ENCODE peak calls at places on chromosome 9, in nine cellular contexts. One of them, this sample, is unnamed.
A peak's percentile ranks its signal among the peaks of the same experiment; 100 is the strongest.

GRCh38 chr9:79382468-79382867 is 189.3 kb upstream of the TLE4 start:
- DNase-seq in heart left ventricle: no peak
- DNase-seq in cardiac fibroblast: no peak
- DNase-seq in mucosa of descending colon: no peak
- DNase-seq in GM12865: no peak
- DNase-seq in OCI-LY7: no peak
- DNase-seq in ovary: no peak
- DNase-seq in CD4-positive, alpha-beta memory T cell: no peak
- DNase-seq in neural progenitor cell: no peak
- DNase-seq in this sample: peak; percentile 14

GRCh38 chr9:133402689-133403088 is 15.1 kb downstream of the REXO4 start:
- DNase-seq in heart left ventricle: peak; percentile 23
- DNase-seq in cardiac fibroblast: no peak
- DNase-seq in mucosa of descending colon: no peak
- DNase-seq in GM12865: no peak
- DNase-seq in OCI-LY7: no peak
- DNase-seq in ovary: no peak
- DNase-seq in CD4-positive, alpha-beta memory T cell: no peak
- DNase-seq in neural progenitor cell: no peak
- DNase-seq in this sample: no peak

GRCh38 chr9:137610944-137611343 is 5.5 kb downstream of the ARRDC1 start:
- DNase-seq in heart left ventricle: no peak
- DNase-seq in cardiac fibroblast: no peak
- DNase-seq in mucosa of descending colon: no peak
- DNase-seq in GM12865: no peak
- DNase-seq in OCI-LY7: no peak
- DNase-seq in ovary: no peak
- DNase-seq in CD4-positive, alpha-beta memory T cell: no peak
- DNase-seq in neural progenitor cell: no peak
- DNase-seq in this sample: no peak

GRCh38 chr9:81772144-81772543 is 82.8 kb upstream of the TLE1 start:
- DNase-seq in heart left ventricle: no peak
- DNase-seq in cardiac fibroblast: peak; percentile 13
- DNase-seq in mucosa of descending colon: no peak
- DNase-seq in GM12865: no peak
- DNase-seq in OCI-LY7: no peak
- DNase-seq in ovary: no peak
- DNase-seq in CD4-positive, alpha-beta memory T cell: no peak
- DNase-seq in neural progenitor cell: no peak
- DNase-seq in this sample: peak; percentile 43

GRCh38 chr9:137129089-137129455 is 9.9 kb upstream of the GRIN1 start:
- DNase-seq in heart left ventricle: peak; percentile 65
- DNase-seq in cardiac fibroblast: peak; percentile 34
- DNase-seq in mucosa of descending colon: peak; percentile 50
- DNase-seq in GM12865: peak; percentile 49
- DNase-seq in OCI-LY7: no peak
- DNase-seq in ovary: no peak
- DNase-seq in CD4-positive, alpha-beta memory T cell: peak; percentile 15
- DNase-seq in neural progenitor cell: peak; percentile 46
- DNase-seq in this sample: peak; percentile 33

GRCh38 chr9:131610231-131610761 is 65.0 kb downstream of the PRRT1B start:
- DNase-seq in heart left ventricle: peak; percentile 54
- DNase-seq in cardiac fibroblast: peak; percentile 95
- DNase-seq in mucosa of descending colon: no peak
- DNase-seq in GM12865: no peak
- DNase-seq in OCI-LY7: no peak
- DNase-seq in ovary: no peak
- DNase-seq in CD4-positive, alpha-beta memory T cell: no peak
- DNase-seq in neural progenitor cell: no peak
- DNase-seq in this sample: peak; percentile 97

GRCh38 chr9:7394007-7394774 is 405.4 kb downstream of the DMAC1 start:
- DNase-seq in heart left ventricle: no peak
- DNase-seq in cardiac fibroblast: no peak
- DNase-seq in mucosa of descending colon: no peak
- DNase-seq in GM12865: no peak
- DNase-seq in OCI-LY7: no peak
- DNase-seq in ovary: no peak
- DNase-seq in CD4-positive, alpha-beta memory T cell: no peak
- DNase-seq in neural progenitor cell: peak; percentile 67
- DNase-seq in this sample: no peak

GRCh38 chr9:33101104-33101951 is 24.9 kb upstream of the SMU1 start:
- DNase-seq in heart left ventricle: no peak
- DNase-seq in cardiac fibroblast: peak; percentile 66
- DNase-seq in mucosa of descending colon: no peak
- DNase-seq in GM12865: no peak
- DNase-seq in OCI-LY7: no peak
- DNase-seq in ovary: no peak
- DNase-seq in CD4-positive, alpha-beta memory T cell: no peak
- DNase-seq in neural progenitor cell: no peak
- DNase-seq in this sample: peak; percentile 97

GRCh38 chr9:133493845-133494540 is 15.1 kb upstream of the SLC2A6 start:
- DNase-seq in heart left ventricle: peak; percentile 27
- DNase-seq in cardiac fibroblast: no peak
- DNase-seq in mucosa of descending colon: no peak
- DNase-seq in GM12865: no peak
- DNase-seq in OCI-LY7: no peak
- DNase-seq in ovary: no peak
- DNase-seq in CD4-positive, alpha-beta memory T cell: no peak
- DNase-seq in neural progenitor cell: no peak
- DNase-seq in this sample: no peak

GRCh38 chr9:137313956-137314560 is 12.0 kb upstream of the NRARP start:
- DNase-seq in heart left ventricle: no peak
- DNase-seq in cardiac fibroblast: no peak
- DNase-seq in mucosa of descending colon: peak; percentile 37
- DNase-seq in GM12865: no peak
- DNase-seq in OCI-LY7: no peak
- DNase-seq in ovary: no peak
- DNase-seq in CD4-positive, alpha-beta memory T cell: no peak
- DNase-seq in neural progenitor cell: peak; percentile 2
- DNase-seq in this sample: no peak

GRCh38 chr9:112367465-112367864 is 12.4 kb upstream of the HSDL2 start:
- DNase-seq in heart left ventricle: no peak
- DNase-seq in cardiac fibroblast: no peak
- DNase-seq in mucosa of descending colon: no peak
- DNase-seq in GM12865: no peak
- DNase-seq in OCI-LY7: no peak
- DNase-seq in ovary: no peak
- DNase-seq in CD4-positive, alpha-beta memory T cell: no peak
- DNase-seq in neural progenitor cell: no peak
- DNase-seq in this sample: no peak

GRCh38 chr9:20941177-20941690 is 90.2 kb downstream of the HACD4 start:
- DNase-seq in heart left ventricle: no peak
- DNase-seq in cardiac fibroblast: peak; percentile 75
- DNase-seq in mucosa of descending colon: peak; percentile 31
- DNase-seq in GM12865: peak; percentile 83
- DNase-seq in OCI-LY7: peak; percentile 84
- DNase-seq in ovary: peak; percentile 47
- DNase-seq in CD4-positive, alpha-beta memory T cell: peak; percentile 61
- DNase-seq in neural progenitor cell: peak; percentile 94
- DNase-seq in this sample: peak; percentile 59

GRCh38 chr9:126534431-126535186 is 79.1 kb upstream of the LMX1B start:
- DNase-seq in heart left ventricle: no peak
- DNase-seq in cardiac fibroblast: no peak
- DNase-seq in mucosa of descending colon: no peak
- DNase-seq in GM12865: no peak
- DNase-seq in OCI-LY7: no peak
- DNase-seq in ovary: peak; percentile 3
- DNase-seq in CD4-positive, alpha-beta memory T cell: no peak
- DNase-seq in neural progenitor cell: peak; percentile 70
- DNase-seq in this sample: no peak

GRCh38 chr9:22683393-22684075 is 236.9 kb downstream of the DMRTA1 start:
- DNase-seq in heart left ventricle: no peak
- DNase-seq in cardiac fibroblast: peak; percentile 15
- DNase-seq in mucosa of descending colon: no peak
- DNase-seq in GM12865: no peak
- DNase-seq in OCI-LY7: peak; percentile 53
- DNase-seq in ovary: no peak
- DNase-seq in CD4-positive, alpha-beta memory T cell: no peak
- DNase-seq in neural progenitor cell: no peak
- DNase-seq in this sample: peak; percentile 69

GRCh38 chr9:76729980-76730737 is 34.1 kb upstream of the PCA3 start:
- DNase-seq in heart left ventricle: no peak
- DNase-seq in cardiac fibroblast: no peak
- DNase-seq in mucosa of descending colon: no peak
- DNase-seq in GM12865: no peak
- DNase-seq in OCI-LY7: no peak
- DNase-seq in ovary: no peak
- DNase-seq in CD4-positive, alpha-beta memory T cell: no peak
- DNase-seq in neural progenitor cell: no peak
- DNase-seq in this sample: no peak

GRCh38 chr9:25681270-25681669 is 3.0 kb upstream of the TUSC1 start:
- DNase-seq in heart left ventricle: no peak
- DNase-seq in cardiac fibroblast: peak; percentile 78
- DNase-seq in mucosa of descending colon: no peak
- DNase-seq in GM12865: no peak
- DNase-seq in OCI-LY7: no peak
- DNase-seq in ovary: no peak
- DNase-seq in CD4-positive, alpha-beta memory T cell: no peak
- DNase-seq in neural progenitor cell: no peak
- DNase-seq in this sample: peak; percentile 53

GRCh38 chr9:25678846-25679360 is 659 bp upstream of the TUSC1 start:
- DNase-seq in heart left ventricle: no peak
- DNase-seq in cardiac fibroblast: no peak
- DNase-seq in mucosa of descending colon: no peak
- DNase-seq in GM12865: no peak
- DNase-seq in OCI-LY7: no peak
- DNase-seq in ovary: no peak
- DNase-seq in CD4-positive, alpha-beta memory T cell: no peak
- DNase-seq in neural progenitor cell: no peak
- DNase-seq in this sample: no peak

GRCh38 chr9:25678147-25678666 is at the start of gene TUSC1:
- DNase-seq in heart left ventricle: peak; percentile 87
- DNase-seq in cardiac fibroblast: peak; percentile 88
- DNase-seq in mucosa of descending colon: peak; percentile 91
- DNase-seq in GM12865: no peak
- DNase-seq in OCI-LY7: no peak
- DNase-seq in ovary: peak; percentile 90
- DNase-seq in CD4-positive, alpha-beta memory T cell: no peak
- DNase-seq in neural progenitor cell: peak; percentile 69
- DNase-seq in this sample: peak; percentile 83

DNA sequence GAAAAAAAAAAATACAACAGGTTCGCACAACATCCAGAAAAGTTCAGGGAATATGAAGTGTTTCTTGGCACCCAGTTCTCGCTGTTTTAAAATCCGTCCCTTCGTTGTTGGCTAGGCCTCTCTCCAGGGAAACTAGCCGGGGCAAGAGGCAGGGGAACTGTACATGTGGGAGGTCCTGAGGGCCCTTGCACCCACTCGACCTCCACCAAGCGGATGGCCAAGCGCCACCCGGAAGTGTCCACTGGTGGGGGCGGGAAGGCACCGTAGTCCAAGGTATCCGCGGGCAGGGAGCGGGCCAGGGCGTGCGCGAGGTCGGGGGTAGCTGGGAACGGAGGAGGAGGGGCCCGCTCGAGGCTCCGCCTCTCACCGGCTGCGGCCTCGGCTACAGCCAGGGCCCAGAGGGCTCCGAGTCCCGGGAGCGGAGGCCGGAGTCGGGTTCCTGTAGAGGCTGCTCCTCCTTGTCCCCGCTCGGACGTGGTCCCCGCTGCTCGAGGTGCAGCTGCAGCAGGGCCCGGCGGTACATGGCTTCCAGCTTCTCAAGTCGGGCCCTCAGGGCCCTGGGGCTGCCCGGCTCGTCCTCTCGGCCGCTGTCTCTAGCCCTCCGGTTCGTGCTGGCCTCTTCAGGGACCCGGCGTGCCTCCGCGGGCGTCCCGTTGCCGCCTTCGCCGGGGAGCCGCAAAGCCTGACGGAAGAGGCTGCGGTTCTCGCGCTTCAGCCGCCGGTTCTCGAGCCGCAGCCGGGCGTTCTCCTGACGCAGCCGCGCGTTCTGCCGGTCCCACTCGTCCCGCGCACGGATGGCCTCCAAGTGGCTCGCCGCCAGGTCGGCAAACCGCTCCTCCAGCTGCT is 720 bp downstream of the TUSC1 start:
- DNase-seq in heart left ventricle: peak; percentile 93
- DNase-seq in cardiac fibroblast: peak; percentile 85
- DNase-seq in mucosa of descending colon: peak; percentile 96
- DNase-seq in GM12865: no peak
- DNase-seq in OCI-LY7: no peak
- DNase-seq in ovary: peak; percentile 93
- DNase-seq in CD4-positive, alpha-beta memory T cell: no peak
- DNase-seq in neural progenitor cell: peak; percentile 53
- DNase-seq in this sample: peak; percentile 78
- H3K4me3 ChIP-seq in heart left ventricle: peak overlapping the region; percentile 66
- H3K4me3 ChIP-seq in cardiac fibroblast: peak overlapping the region; percentile 69
- H3K4me3 ChIP-seq in mucosa of descending colon: peak overlapping the region; percentile 83
- H3K4me3 ChIP-seq in GM12865: no peak overlapping the region
- H3K4me3 ChIP-seq in OCI-LY7: no peak overlapping the region
- H3K4me3 ChIP-seq in ovary: peak overlapping the region; percentile 58
- H3K4me3 ChIP-seq in CD4-positive, alpha-beta memory T cell: no peak overlapping the region
- H3K4me3 ChIP-seq in neural progenitor cell: peak overlapping the region; percentile 45
- H3K4me3 ChIP-seq in this sample: peak overlapping the region; percentile 83

DNA sequence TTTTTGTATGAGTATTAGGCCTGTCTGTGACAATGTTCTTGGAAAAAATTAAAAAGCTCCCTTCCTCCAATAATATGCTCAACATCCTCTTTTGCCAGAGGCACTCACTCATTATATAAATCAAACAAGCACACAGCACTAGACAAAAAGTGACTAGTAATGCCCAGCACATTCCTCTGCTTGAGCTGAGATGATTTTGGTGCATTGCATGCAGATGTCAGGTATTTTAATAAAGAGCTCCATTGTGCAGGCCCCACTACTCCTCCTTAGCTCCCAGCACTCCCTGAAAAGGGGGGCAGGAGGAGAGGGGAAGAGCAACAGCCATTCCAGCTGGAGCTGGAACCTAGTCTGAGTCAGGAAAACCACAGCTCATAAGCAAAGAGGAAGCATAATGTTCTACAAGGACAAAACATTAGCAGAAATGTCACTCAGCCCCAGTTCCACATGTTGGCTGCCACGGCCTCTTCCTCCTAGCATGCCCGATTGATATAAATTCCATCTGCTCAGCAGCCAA is 348.5 kb downstream of the BNC2 start:
- DNase-seq in heart left ventricle: no peak
- DNase-seq in cardiac fibroblast: peak; percentile 79
- DNase-seq in mucosa of descending colon: no peak
- DNase-seq in GM12865: no peak
- DNase-seq in OCI-LY7: no peak
- DNase-seq in ovary: no peak
- DNase-seq in CD4-positive, alpha-beta memory T cell: no peak
- DNase-seq in neural progenitor cell: no peak
- DNase-seq in this sample: peak; percentile 98
- H3K4me3 ChIP-seq in heart left ventricle: no peak overlapping the region
- H3K4me3 ChIP-seq in cardiac fibroblast: no peak overlapping the region
- H3K4me3 ChIP-seq in mucosa of descending colon: no peak overlapping the region
- H3K4me3 ChIP-seq in GM12865: no peak overlapping the region
- H3K4me3 ChIP-seq in OCI-LY7: no peak overlapping the region
- H3K4me3 ChIP-seq in ovary: no peak overlapping the region
- H3K4me3 ChIP-seq in CD4-positive, alpha-beta memory T cell: no peak overlapping the region
- H3K4me3 ChIP-seq in neural progenitor cell: no peak overlapping the region
- H3K4me3 ChIP-seq in this sample: no peak overlapping the region

GRCh38 chr9:17905356-17906203 is 326.7 kb downstream of the SH3GL2 start:
- DNase-seq in heart left ventricle: no peak
- DNase-seq in cardiac fibroblast: no peak
- DNase-seq in mucosa of descending colon: peak; percentile 47
- DNase-seq in GM12865: no peak
- DNase-seq in OCI-LY7: no peak
- DNase-seq in ovary: no peak
- DNase-seq in CD4-positive, alpha-beta memory T cell: no peak
- DNase-seq in neural progenitor cell: peak; percentile 34
- DNase-seq in this sample: no peak
- H3K4me3 ChIP-seq in heart left ventricle: peak overlapping the region; percentile 42
- H3K4me3 ChIP-seq in cardiac fibroblast: no peak overlapping the region
- H3K4me3 ChIP-seq in mucosa of descending colon: peak overlapping the region; percentile 39
- H3K4me3 ChIP-seq in GM12865: no peak overlapping the region
- H3K4me3 ChIP-seq in OCI-LY7: no peak overlapping the region
- H3K4me3 ChIP-seq in ovary: peak overlapping the region; percentile 49
- H3K4me3 ChIP-seq in CD4-positive, alpha-beta memory T cell: no peak overlapping the region
- H3K4me3 ChIP-seq in neural progenitor cell: peak overlapping the region; percentile 72
- H3K4me3 ChIP-seq in this sample: no peak overlapping the region

GRCh38 chr9:92963831-92964606 is 16.7 kb downstream of the FGD3 start:
- DNase-seq in heart left ventricle: no peak
- DNase-seq in cardiac fibroblast: no peak
- DNase-seq in mucosa of descending colon: peak; percentile 49
- DNase-seq in GM12865: peak; percentile 89
- DNase-seq in OCI-LY7: peak; percentile 93
- DNase-seq in ovary: no peak
- DNase-seq in CD4-positive, alpha-beta memory T cell: peak; percentile 90
- DNase-seq in neural progenitor cell: no peak
- DNase-seq in this sample: no peak
- H3K4me3 ChIP-seq in heart left ventricle: peak overlapping the region; percentile 22
- H3K4me3 ChIP-seq in cardiac fibroblast: no peak overlapping the region
- H3K4me3 ChIP-seq in mucosa of descending colon: peak overlapping the region; percentile 9
- H3K4me3 ChIP-seq in GM12865: peak overlapping the region; percentile 75
- H3K4me3 ChIP-seq in OCI-LY7: peak overlapping the region; percentile 72
- H3K4me3 ChIP-seq in ovary: no peak overlapping the region
- H3K4me3 ChIP-seq in CD4-positive, alpha-beta memory T cell: peak overlapping the region; percentile 86
- H3K4me3 ChIP-seq in neural progenitor cell: no peak overlapping the region
- H3K4me3 ChIP-seq in this sample: no peak overlapping the region